ENCODE peak calls at places on chromosomes 2 and 18, in four cellular contexts. P is type B pancreatic cell, M is breast epithelium, Q is nephron progenitor cell. E is an unnamed sample.

GRCh38 chr18:66682855-66683322 is 79.0 kb upstream of the CDH19 start:
- DNase-seq in P (no peak), M (no peak), Q (no peak), E (no peak)

GRCh38 chr2:144460981-144461766 is 58.7 kb downstream of the ZEB2 start:
- DNase-seq in P (no peak), M (no peak), Q (no peak), E (peak)

GRCh38 chr2:15359716-15360531 is 201.2 kb downstream of the NBAS start:
- DNase-seq in P (no peak), M (no peak), Q (no peak), E (peak)

GRCh38 chr2:117960231-117960630 is 53.6 kb downstream of the CCDC93 start:
- DNase-seq in P (no peak), M (no peak), Q (no peak), E (peak)

GRCh38 chr2:155633060-155633839 is 699.3 kb downstream of the NR4A2 start:
- DNase-seq in P (no peak), M (no peak), Q (no peak), E (no peak)

GRCh38 chr18:5969355-5970003 is 74.2 kb upstream of the TMEM200C start:
- DNase-seq in P (no peak), M (no peak), Q (no peak), E (no peak)

GRCh38 chr2:104733544-104733943 is 120.4 kb upstream of the POU3F3 start:
- DNase-seq in P (no peak), M (no peak), Q (no peak), E (no peak)

GRCh38 chr2:239781461-239781860 is 243.7 kb downstream of the NDUFA10 start:
- DNase-seq in P (no peak), M (no peak), Q (no peak), E (no peak)

GRCh38 chr2:146457221-146457620 is 1387.6 kb upstream of the ACVR2A start:
- DNase-seq in P (no peak), M (no peak), Q (no peak), E (no peak)

GRCh38 chr2:236121546-236121945 is 46.6 kb downstream of the GBX2 start:
- DNase-seq in P (no peak), M (no peak), Q (no peak), E (no peak)

GRCh38 chr2:29662841-29663240 is 258.5 kb downstream of the ALK start:
- DNase-seq in P (no peak), M (no peak), Q (no peak), E (peak)

GRCh38 chr2:37472959-37473358 is 128.5 kb downstream of the QPCT start:
- DNase-seq in P (no peak), M (peak), Q (no peak), E (peak)

GRCh38 chr2:54206596-54206995 is 49.4 kb downstream of the TSPYL6 start:
- DNase-seq in P (no peak), M (no peak), Q (no peak), E (peak)

GRCh38 chr2:239204143-239204875 is 196.5 kb downstream of the HDAC4 start:
- DNase-seq in P (no peak), M (no peak), Q (no peak), E (no peak)

GRCh38 chr2:8457620-8458255 is 224.1 kb upstream of the ID2 start:
- DNase-seq in P (no peak), M (no peak), Q (no peak), E (no peak)

GRCh38 chr2:132421198-132421780 is 4.7 kb downstream of the GPR39 start:
- DNase-seq in P (no peak), M (no peak), Q (no peak), E (peak)

GRCh38 chr2:25234756-25235155 is 66.4 kb upstream of the POMC start:
- DNase-seq in P (no peak), M (no peak), Q (no peak), E (no peak)

GRCh38 chr2:21261591-21261990 is 137.8 kb downstream of the TDRD15 start:
- DNase-seq in P (no peak), M (no peak), Q (no peak), E (no peak)

GRCh38 chr2:135791418-135792190 is 45.4 kb downstream of the LCT start:
- DNase-seq in P (no peak), M (no peak), Q (no peak), E (no peak)

GRCh38 chr2:53593891-53594585 is 173.6 kb upstream of the CHAC2 start:
- DNase-seq in P (no peak), M (no peak), Q (no peak), E (peak)

GRCh38 chr2:85741811-85742507 is 11.8 kb upstream of the ATOH8 start:
- DNase-seq in P (no peak), M (peak), Q (no peak), E (peak)

GRCh38 chr2:121052023-121052422 is 233.0 kb downstream of the TFCP2L1 start:
- DNase-seq in P (no peak), M (no peak), Q (no peak), E (no peak)

GRCh38 chr2:111219285-111219684 is 98.6 kb downstream of the BCL2L11 start:
- DNase-seq in P (no peak), M (no peak), Q (peak), E (no peak)

GRCh38 chr2:53515435-53516332 is 251.9 kb upstream of the CHAC2 start:
- DNase-seq in P (no peak), M (no peak), Q (no peak), E (no peak)

GRCh38 chr2:118386636-118387302 is 298.5 kb downstream of the INSIG2 start:
- DNase-seq in P (no peak), M (no peak), Q (no peak), E (peak)

GRCh38 chr2:127025357-127026062 is 81.4 kb downstream of the BIN1 start:
- DNase-seq in P (peak), M (no peak), Q (peak), E (peak)

GRCh38 chr2:108607706-108608301 is 73.5 kb downstream of the LIMS1 start:
- DNase-seq in P (no peak), M (no peak), Q (peak), E (no peak)

GRCh38 chr2:239457586-239458445 is 57.0 kb upstream of the HDAC4 start:
- DNase-seq in P (peak), M (no peak), Q (no peak), E (no peak)

GRCh38 chr2:43158259-43158880 is 68.0 kb downstream of the ZFP36L2 start:
- DNase-seq in P (no peak), M (peak), Q (no peak), E (peak)

GRCh38 chr18:35028556-35028955 is 12.7 kb upstream of the MAPRE2 start:
- DNase-seq in P (no peak), M (no peak), Q (no peak), E (peak)

GRCh38 chr2:45823723-45824206 is 172.3 kb downstream of the PRKCE start:
- DNase-seq in P (no peak), M (peak), Q (no peak), E (no peak)

GRCh38 chr2:226869371-226869770 is 33.5 kb downstream of the RHBDD1 start:
- DNase-seq in P (no peak), M (no peak), Q (no peak), E (peak)

GRCh38 chr18:765764-766549 is 46.1 kb downstream of the YES1 start:
- DNase-seq in P (no peak), M (no peak), Q (no peak), E (no peak)

E was measured in stromal cell of bone marrow.